ENCODE peak calls at places on chromosomes 13 and 19, in seven cellular contexts. Q is HCT116, D is SK-N-SH, T is GM12878, Z is H1, I is HepG2, B is T47D. J is an unnamed sample.

GRCh38 chr19:54178581-54179261 is 5.8 kb upstream of the TMC4 start:
- DNase-seq in Q (no peak), D (peak; percentile 72), T (no peak), Z (no peak), I (no peak), B (peak; percentile 43), J (no peak)

GRCh38 chr19:4774136-4774535 is 17.4 kb upstream of the FEM1A start:
- DNase-seq in Q (no peak), D (no peak), T (no peak), Z (no peak), I (no peak), B (no peak), J (no peak)

GRCh38 chr13:39538826-39539555 is 64.0 kb downstream of the LHFPL6 start:
- DNase-seq in Q (no peak), D (no peak), T (no peak), Z (no peak), I (no peak), B (no peak), J (no peak)

GRCh38 chr13:97266734-97267417 is 44.7 kb downstream of the MBNL2 start:
- DNase-seq in Q (no peak), D (no peak), T (no peak), Z (no peak), I (no peak), B (no peak), J (no peak)

GRCh38 chr19:40578442-40578908 is 1.8 kb downstream of the SHKBP1 start:
- DNase-seq in Q (no peak), D (peak; percentile 60), T (no peak), Z (no peak), I (no peak), B (peak; percentile 30), J (peak; percentile 90)

GRCh38 chr13:28220166-28220565 is 81.8 kb downstream of the PAN3 start:
- DNase-seq in Q (no peak), D (no peak), T (no peak), Z (no peak), I (no peak), B (no peak), J (no peak)

GRCh38 chr13:110758195-110758594 is 44.7 kb downstream of the ING1 start:
- DNase-seq in Q (no peak), D (no peak), T (no peak), Z (no peak), I (no peak), B (no peak), J (no peak)

GRCh38 chr13:28401303-28402056 is 93.4 kb downstream of the FLT1 start:
- DNase-seq in Q (no peak), D (no peak), T (peak; percentile 62), Z (no peak), I (no peak), B (no peak), J (no peak)

GRCh38 chr13:24693862-24694471 is 13.8 kb downstream of the ATP12A start:
- DNase-seq in Q (peak; percentile 74), D (peak; percentile 84), T (no peak), Z (no peak), I (peak; percentile 60), B (peak; percentile 69), J (peak; percentile 74)

GRCh38 chr13:112714772-112715569 is 25.1 kb downstream of the ATP11A start:
- DNase-seq in Q (no peak), D (no peak), T (no peak), Z (no peak), I (peak; percentile 86), B (no peak), J (no peak)

GRCh38 chr13:23159205-23159586 is 21.6 kb upstream of the SGCG start:
- DNase-seq in Q (no peak), D (peak; percentile 54), T (no peak), Z (no peak), I (peak; percentile 15), B (peak; percentile 34), J (no peak)

GRCh38 chr13:60933638-60934037 is 482.0 kb downstream of the PCDH20 start:
- DNase-seq in Q (no peak), D (no peak), T (no peak), Z (no peak), I (no peak), B (no peak), J (no peak)

GRCh38 chr19:19426216-19426615 is 20.7 kb downstream of the GATAD2A start:
- DNase-seq in Q (no peak), D (no peak), T (no peak), Z (no peak), I (no peak), B (no peak), J (no peak)

GRCh38 chr13:95083758-95084157 is 217.5 kb downstream of the ABCC4 start:
- DNase-seq in Q (no peak), D (no peak), T (no peak), Z (no peak), I (no peak), B (no peak), J (no peak)

GRCh38 chr13:97028441-97029299 is 34.4 kb upstream of the OXGR1 start:
- DNase-seq in Q (peak; percentile 42), D (peak; percentile 69), T (no peak), Z (no peak), I (peak; percentile 9), B (peak; percentile 68), J (peak; percentile 39)

GRCh38 chr19:14544977-14545715 is 15.8 kb downstream of the TECR start:
- DNase-seq in Q (no peak), D (no peak), T (no peak), Z (no peak), I (no peak), B (peak; percentile 45), J (no peak)
- TF ChIP-seq JUND in Q (no peak), D (no peak), T (no peak), Z (no peak), I (no peak), B (no peak), J (no peak)

DNA sequence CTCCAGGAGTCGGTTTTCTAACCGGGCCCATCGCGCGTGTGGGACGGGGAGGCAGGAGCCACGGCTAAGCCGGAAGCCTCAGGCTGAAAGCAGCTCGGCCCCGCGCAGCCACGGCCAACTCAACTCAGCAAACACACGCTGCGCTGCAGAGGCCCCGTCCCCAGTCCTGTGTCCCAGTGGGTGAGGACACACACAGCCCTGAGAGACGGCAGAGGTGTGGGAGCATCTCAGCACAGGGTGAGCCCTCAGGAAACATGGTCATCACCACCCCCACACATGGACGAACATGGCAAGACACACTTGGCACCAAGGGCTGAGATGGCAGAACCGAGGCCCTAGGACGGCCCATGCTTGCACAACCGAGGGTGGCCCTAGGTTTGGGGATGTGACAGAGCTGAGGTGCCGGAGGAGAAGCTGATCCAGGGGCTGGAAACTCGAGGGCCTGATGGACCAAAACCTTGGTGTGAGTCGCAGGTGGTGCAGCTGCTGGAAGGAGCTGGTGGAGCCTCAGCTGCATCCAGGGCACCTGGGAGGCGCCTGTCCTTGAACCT is 29.0 kb upstream of the C13orf46 start:
- DNase-seq in Q (no peak), D (no peak), T (no peak), Z (no peak), I (no peak), B (no peak), J (no peak)
- TF ChIP-seq JUND in Q (no peak), D (no peak), T (no peak), Z (no peak), I (no peak), B (no peak), J (no peak)

GRCh38 chr13:99357920-99358319 is 50.7 kb upstream of the GPR183 start:
- DNase-seq in Q (no peak), D (no peak), T (no peak), Z (no peak), I (no peak), B (no peak), J (no peak)

GRCh38 chr13:99355267-99356215 is 48.3 kb upstream of the GPR183 start:
- DNase-seq in Q (no peak), D (no peak), T (no peak), Z (no peak), I (no peak), B (peak; percentile 47), J (no peak)

GRCh38 chr13:99354371-99354951 is 47.3 kb upstream of the GPR183 start:
- DNase-seq in Q (no peak), D (no peak), T (peak; percentile 66), Z (no peak), I (no peak), B (peak; percentile 83), J (no peak)

GRCh38 chr13:99357149-99357596 is 50.0 kb upstream of the GPR183 start:
- DNase-seq in Q (no peak), D (no peak), T (peak; percentile 61), Z (no peak), I (no peak), B (no peak), J (peak; percentile 36)

DNA sequence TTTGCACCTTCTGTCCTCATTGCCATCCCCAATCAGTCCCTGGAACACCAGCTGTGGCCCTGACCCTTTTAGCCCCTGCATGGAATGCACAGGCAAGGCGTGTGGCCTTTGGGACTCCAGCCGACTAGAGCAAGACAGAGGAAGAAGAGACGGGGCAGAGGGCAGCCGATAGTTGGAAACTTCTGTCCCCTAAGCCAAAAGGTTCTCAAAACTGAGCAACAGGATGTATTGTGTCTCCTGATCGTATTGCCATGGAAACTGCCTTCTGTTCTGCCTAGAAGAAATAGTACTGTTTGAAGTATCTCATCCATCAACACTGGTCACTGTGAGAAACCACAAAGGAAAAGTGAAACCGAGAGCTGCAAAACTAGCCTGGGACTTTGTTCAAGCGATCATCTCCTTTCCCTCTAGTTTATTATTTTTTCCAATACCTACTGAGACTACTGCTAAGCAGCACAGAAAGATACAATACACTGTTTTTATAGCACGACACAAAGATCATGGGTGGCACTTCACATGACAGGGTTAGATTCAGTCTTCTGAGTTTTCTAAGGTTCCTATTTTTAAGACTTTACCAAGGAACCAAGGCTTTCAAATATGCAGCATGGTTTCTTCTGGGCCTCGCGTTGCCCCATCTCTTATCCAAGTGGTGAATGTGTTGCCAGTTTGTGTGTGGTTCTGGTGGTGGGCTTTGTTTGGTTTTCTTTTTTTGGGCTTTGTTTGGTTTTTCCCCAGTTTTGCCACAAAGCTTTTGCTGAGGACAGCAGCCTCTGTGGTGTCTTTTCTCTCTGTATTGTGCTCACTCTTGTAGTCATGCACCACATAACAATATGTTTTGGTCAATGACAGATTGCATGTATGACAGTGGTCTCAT is 49.3 kb upstream of the GPR183 start:
- DNase-seq in Q (no peak), D (no peak), T (peak; percentile 92), Z (no peak), I (no peak), B (no peak), J (no peak)
- TF ChIP-seq JUND in Q (no peak), D (no peak), T (no peak), Z (no peak), I (no peak), B (no peak), J (no peak)

DNA sequence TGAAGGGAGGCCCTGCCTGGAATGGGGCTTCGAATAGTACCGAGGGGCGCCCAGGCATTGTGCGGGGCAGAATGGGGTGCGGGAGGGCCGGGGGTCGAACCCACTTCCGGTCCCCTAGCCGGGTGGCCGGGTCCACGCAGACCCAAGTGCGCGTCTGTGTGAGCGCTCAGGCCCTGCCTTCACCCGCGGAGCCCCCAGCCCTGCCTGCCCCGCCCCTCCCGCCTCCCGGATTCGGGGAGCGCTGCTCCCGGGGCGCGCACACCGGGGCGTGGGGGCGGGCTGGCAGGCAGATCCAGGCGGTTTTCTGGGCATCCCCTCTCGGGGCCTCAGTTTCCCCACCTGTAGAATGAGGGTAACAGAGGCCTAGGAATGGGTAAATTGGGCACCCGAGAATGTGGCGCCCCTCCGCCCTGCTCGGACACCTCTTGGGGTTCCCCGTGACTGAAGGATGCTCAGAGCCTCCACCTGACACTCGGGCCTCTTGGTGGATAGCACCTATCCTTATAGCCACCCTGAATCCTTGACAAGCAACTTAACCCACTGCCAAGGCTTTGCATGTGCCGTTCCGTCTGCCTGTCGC is 682 bp downstream of the PIK3R2 start:
- DNase-seq in Q (no peak), D (peak; percentile 59), T (no peak), Z (no peak), I (no peak), B (no peak), J (peak; percentile 69)
- TF ChIP-seq JUND in Q (no peak), D (no peak), T (no peak), Z (no peak), I (no peak), B (no peak), J (no peak)

J was measured in K562.